ENCODE peak calls at places on chromosomes 1 and 21, in seven cellular contexts. H, S, J, A, Y, F and L are unnamed samples.

GRCh38 chr1:232950919-232951579 is 638 bp downstream of the NTPCR start:
- DNase-seq in H (peak), S (no peak), J (peak), A (no peak), Y (no peak), F (peak), L (peak)

GRCh38 chr21:15732290-15732995 is 2.7 kb downstream of the USP25 start:
- DNase-seq in H (peak), S (no peak), J (peak), A (no peak), Y (peak), F (peak), L (peak)

GRCh38 chr1:45522324-45523104 is 830 bp upstream of the PRDX1 start:
- DNase-seq in H (no peak), S (no peak), J (peak), A (no peak), Y (peak), F (no peak), L (peak)

GRCh38 chr1:17109897-17110554 is 9.2 kb downstream of the PADI2 start:
- DNase-seq in H (no peak), S (no peak), J (no peak), A (no peak), Y (no peak), F (no peak), L (no peak)

GRCh38 chr1:230690101-230690500 is 23.8 kb downstream of the AGT start:
- DNase-seq in H (no peak), S (no peak), J (no peak), A (no peak), Y (no peak), F (no peak), L (no peak)

GRCh38 chr1:74835046-74835445 is 102.1 kb downstream of the TYW3 start:
- DNase-seq in H (no peak), S (no peak), J (no peak), A (no peak), Y (no peak), F (no peak), L (peak)

GRCh38 chr1:151613275-151613867 is 1.5 kb downstream of the SNX27 start:
- DNase-seq in H (no peak), S (no peak), J (no peak), A (no peak), Y (no peak), F (no peak), L (no peak)

GRCh38 chr1:167109125-167109524 is 15.2 kb downstream of the STYXL2 start:
- DNase-seq in H (no peak), S (no peak), J (peak), A (no peak), Y (no peak), F (no peak), L (no peak)

GRCh38 chr1:54763814-54764131 is 550 bp downstream of the PARS2 start:
- DNase-seq in H (no peak), S (no peak), J (no peak), A (no peak), Y (no peak), F (no peak), L (no peak)

GRCh38 chr1:217059401-217059800 is 336.2 kb upstream of the ESRRG start:
- DNase-seq in H (no peak), S (no peak), J (no peak), A (no peak), Y (no peak), F (no peak), L (no peak)

GRCh38 chr1:185440877-185441276 is 123.8 kb upstream of the IVNS1ABP start:
- DNase-seq in H (no peak), S (no peak), J (no peak), A (no peak), Y (no peak), F (no peak), L (peak)

GRCh38 chr1:223825767-223826461 is 19.8 kb downstream of the TP53BP2 start:
- DNase-seq in H (no peak), S (no peak), J (no peak), A (no peak), Y (no peak), F (no peak), L (no peak)

GRCh38 chr21:42833439-42833815 is 45.9 kb downstream of the WDR4 start:
- DNase-seq in H (peak), S (no peak), J (no peak), A (no peak), Y (peak), F (peak), L (no peak)

GRCh38 chr1:205580140-205580922 is 51.5 kb downstream of the ELK4 start:
- DNase-seq in H (no peak), S (no peak), J (no peak), A (no peak), Y (no peak), F (no peak), L (no peak)

GRCh38 chr1:240245629-240246020 is 153.9 kb downstream of the FMN2 start:
- DNase-seq in H (no peak), S (no peak), J (no peak), A (no peak), Y (peak), F (no peak), L (no peak)

GRCh38 chr1:184025242-184025675 is 12.3 kb downstream of the COLGALT2 start:
- DNase-seq in H (no peak), S (no peak), J (peak), A (no peak), Y (peak), F (no peak), L (peak)

GRCh38 chr1:192131914-192132313 is 26.3 kb upstream of the RGS18 start:
- DNase-seq in H (no peak), S (no peak), J (no peak), A (no peak), Y (no peak), F (no peak), L (no peak)

GRCh38 chr21:44656868-44657267 is 864 bp upstream of the KRTAP12-3 start:
- DNase-seq in H (no peak), S (no peak), J (no peak), A (no peak), Y (no peak), F (no peak), L (no peak)

GRCh38 chr1:119409731-119410130 is 5.2 kb upstream of the HSD3B2 start:
- DNase-seq in H (no peak), S (no peak), J (no peak), A (no peak), Y (peak), F (no peak), L (peak)

GRCh38 chr1:179812501-179813292 is 64.9 kb downstream of the TOR1AIP2 start:
- DNase-seq in H (no peak), S (no peak), J (no peak), A (no peak), Y (no peak), F (no peak), L (no peak)

GRCh38 chr1:55632906-55633305 is 417.7 kb upstream of the USP24 start:
- DNase-seq in H (no peak), S (no peak), J (no peak), A (no peak), Y (no peak), F (no peak), L (peak)

GRCh38 chr1:165114022-165114888 is 242.3 kb downstream of the LMX1A start:
- DNase-seq in H (no peak), S (no peak), J (no peak), A (peak), Y (peak), F (peak), L (peak)

GRCh38 chr1:65372557-65372956 is 47.9 kb upstream of the LEPR start:
- DNase-seq in H (no peak), S (no peak), J (no peak), A (no peak), Y (peak), F (no peak), L (peak)

GRCh38 chr1:25952851-25953401 is 44.9 kb downstream of the PAFAH2 start:
- DNase-seq in H (no peak), S (peak), J (no peak), A (no peak), Y (peak), F (no peak), L (peak)

GRCh38 chr1:180912801-180913616 is at the start of gene KIAA1614:
- DNase-seq in H (no peak), S (peak), J (no peak), A (peak), Y (peak), F (peak), L (peak)

GRCh38 chr1:17545354-17545753 is 5.9 kb downstream of the ARHGEF10L start:
- DNase-seq in H (no peak), S (no peak), J (peak), A (no peak), Y (peak), F (no peak), L (peak)

GRCh38 chr1:68028566-68028965 is 21.9 kb downstream of the DIRAS3 start:
- DNase-seq in H (no peak), S (no peak), J (no peak), A (no peak), Y (peak), F (no peak), L (no peak)

GRCh38 chr21:38280446-38280845 is 23.7 kb downstream of the KCNJ15 start:
- DNase-seq in H (no peak), S (no peak), J (no peak), A (no peak), Y (peak), F (no peak), L (peak)

GRCh38 chr1:158177705-158178450 is 2.8 kb upstream of the CD1D start:
- DNase-seq in H (peak), S (peak), J (no peak), A (peak), Y (peak), F (peak), L (peak)

GRCh38 chr21:31945576-31945975 is 72.8 kb downstream of the HUNK start:
- DNase-seq in H (no peak), S (no peak), J (no peak), A (no peak), Y (peak), F (no peak), L (peak)

GRCh38 chr1:8238141-8239038 is 79.5 kb upstream of the SLC45A1 start:
- DNase-seq in H (no peak), S (no peak), J (peak), A (no peak), Y (peak), F (no peak), L (peak)

GRCh38 chr21:29343517-29343916 is 44.8 kb downstream of the BACH1 start:
- DNase-seq in H (no peak), S (no peak), J (no peak), A (no peak), Y (peak), F (no peak), L (peak)

GRCh38 chr1:2510366-2511155 is 15.8 kb downstream of the PANK4 start:
- DNase-seq in H (no peak), S (no peak), J (no peak), A (no peak), Y (no peak), F (no peak), L (no peak)

GRCh38 chr1:59138402-59138801 is 158.5 kb upstream of the FGGY start:
- DNase-seq in H (no peak), S (no peak), J (peak), A (no peak), Y (peak), F (no peak), L (no peak)

GRCh38 chr1:209884665-209885117 is 53.3 kb upstream of the SYT14 start:
- DNase-seq in H (peak), S (no peak), J (peak), A (peak), Y (peak), F (no peak), L (peak)

GRCh38 chr1:203660931-203661484 is 34.4 kb downstream of the ATP2B4 start:
- DNase-seq in H (no peak), S (no peak), J (no peak), A (no peak), Y (no peak), F (no peak), L (no peak)

GRCh38 chr1:203663820-203664219 is 37.2 kb downstream of the ATP2B4 start:
- DNase-seq in H (no peak), S (no peak), J (no peak), A (no peak), Y (peak), F (no peak), L (peak)

GRCh38 chr1:203662821-203663220 is 36.2 kb downstream of the ATP2B4 start:
- DNase-seq in H (no peak), S (no peak), J (no peak), A (no peak), Y (no peak), F (no peak), L (no peak)

GRCh38 chr1:203661572-203661971 is 34.9 kb downstream of the ATP2B4 start:
- DNase-seq in H (no peak), S (peak), J (peak), A (no peak), Y (no peak), F (no peak), L (no peak)

DNA sequence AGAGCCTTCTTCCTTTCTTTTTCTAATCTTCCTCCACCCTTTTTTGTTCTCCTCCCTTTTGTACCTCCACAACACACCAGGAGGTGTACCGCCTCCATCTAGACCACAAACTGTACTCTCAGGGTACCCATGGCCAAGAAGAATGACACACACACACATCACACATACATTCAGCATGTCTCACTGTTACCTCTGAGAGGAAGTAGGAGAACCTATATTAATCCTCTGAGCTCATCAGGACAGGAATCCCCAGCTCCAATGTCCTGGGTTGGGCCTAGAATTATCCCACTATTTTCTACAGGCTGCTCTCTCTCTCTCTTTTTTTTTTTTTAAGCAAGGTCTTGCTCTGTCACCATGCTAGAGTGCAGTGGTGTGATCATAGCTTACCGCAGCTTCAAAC is 36.7 kb downstream of the ATP2B4 start:
- DNase-seq in H (no peak), S (no peak), J (peak), A (no peak), Y (peak), F (no peak), L (peak)
- TF ChIP-seq CTCF in H (no peak), S (no peak), J (no peak), A (no peak), Y (peak), F (no peak), L (peak)

DNA sequence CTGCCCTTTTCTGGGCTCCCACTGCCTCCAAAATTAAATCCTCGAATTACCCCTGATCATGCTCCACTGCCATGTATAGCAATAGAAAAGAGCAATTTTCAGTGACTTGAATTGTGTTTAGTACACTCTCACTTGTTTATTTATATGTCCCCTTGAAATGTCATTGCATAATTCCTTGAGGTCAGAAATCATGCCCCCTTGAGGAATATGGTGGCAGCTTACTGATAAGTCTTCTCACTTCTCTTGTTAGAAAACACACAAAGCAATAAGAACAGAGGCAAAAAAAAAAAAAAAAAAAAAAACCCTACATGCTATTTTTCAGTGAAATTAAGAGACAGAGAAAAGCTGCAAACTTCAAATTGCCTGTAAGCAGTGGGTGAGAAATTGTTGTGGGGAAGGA is 37.5 kb downstream of the GPR88 start:
- DNase-seq in H (no peak), S (no peak), J (no peak), A (no peak), Y (no peak), F (no peak), L (no peak)
- TF ChIP-seq CTCF in H (no peak), S (no peak), J (peak), A (no peak), Y (no peak), F (no peak), L (no peak)

GRCh38 chr1:38041941-38042834 is 4.4 kb downstream of the POU3F1 start:
- DNase-seq in H (no peak), S (no peak), J (no peak), A (no peak), Y (no peak), F (no peak), L (no peak)

GRCh38 chr1:38034871-38035270 is 11.7 kb downstream of the POU3F1 start:
- DNase-seq in H (no peak), S (no peak), J (no peak), A (no peak), Y (no peak), F (no peak), L (no peak)

GRCh38 chr1:38039386-38039933 is 7.1 kb downstream of the POU3F1 start:
- DNase-seq in H (no peak), S (no peak), J (no peak), A (no peak), Y (no peak), F (no peak), L (no peak)

GRCh38 chr1:38038836-38039235 is 7.8 kb downstream of the POU3F1 start:
- DNase-seq in H (no peak), S (no peak), J (no peak), A (no peak), Y (peak), F (no peak), L (peak)

GRCh38 chr1:38037481-38037939 is 9.1 kb downstream of the POU3F1 start:
- DNase-seq in H (no peak), S (no peak), J (no peak), A (no peak), Y (peak), F (peak), L (no peak)
- TF ChIP-seq CTCF in H (peak), S (peak), J (peak), A (no peak), Y (peak), F (no peak), L (peak)

DNA sequence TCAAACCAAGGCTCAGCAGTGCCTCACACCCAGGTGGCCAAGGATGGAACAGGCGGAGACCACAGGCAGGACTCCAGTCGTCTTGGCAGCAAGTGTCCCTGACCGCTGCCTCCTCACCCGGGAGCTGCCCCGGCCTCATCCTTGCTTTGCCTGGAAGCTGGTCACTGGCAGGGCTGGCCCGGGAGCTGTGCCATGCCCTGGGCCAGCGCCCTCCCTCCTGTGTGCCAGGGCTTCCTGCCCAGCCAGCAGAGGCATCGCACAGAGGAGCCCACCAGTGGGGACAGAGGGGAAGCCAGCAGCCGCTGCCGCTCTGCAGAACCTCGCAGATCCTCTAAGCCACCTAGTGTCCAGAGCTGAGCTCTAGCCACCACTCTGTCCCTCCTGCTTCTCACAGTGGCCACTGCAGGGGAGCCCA is 7.8 kb downstream of the CASZ1 start:
- DNase-seq in H (no peak), S (peak), J (no peak), A (peak), Y (no peak), F (no peak), L (no peak)
- TF ChIP-seq CTCF in H (no peak), S (peak), J (no peak), A (peak), Y (no peak), F (no peak), L (peak)